ENCODE peak calls at places on chromosomes 6 and 20, in six cellular contexts. I, E, T, F, Y and X are unnamed samples.

GRCh38 chr6:146598785-146599405 is at the start of gene ADGB:
- DNase-seq in E (peak; percentile 89), T (no peak), I (peak; percentile 65), F (peak; percentile 89), Y (peak; percentile 26), X (peak; percentile 55)

GRCh38 chr20:32130352-32130751 is 20.8 kb downstream of the TM9SF4 start:
- DNase-seq in E (no peak), I (no peak), Y (no peak), F (no peak), T (no peak), X (no peak)

GRCh38 chr6:77620290-77620882 is 32.5 kb upstream of the MEI4 start:
- DNase-seq in F (no peak), E (no peak), Y (no peak), T (no peak), I (no peak), X (peak; percentile 14)

GRCh38 chr6:144762450-144762849 is 477.3 kb downstream of the UTRN start:
- DNase-seq in E (no peak), Y (no peak), T (no peak), F (no peak), I (no peak), X (no peak)

GRCh38 chr20:26209171-26209941 is 512.7 kb upstream of the ZNF337 start:
- DNase-seq in T (no peak), E (peak; percentile 55), Y (no peak), I (peak; percentile 21), F (peak; percentile 67), X (no peak)

GRCh38 chr6:10451394-10451793 is 36.5 kb upstream of the TFAP2A start:
- DNase-seq in Y (no peak), I (no peak), T (no peak), F (no peak), E (no peak), X (no peak)

GRCh38 chr6:56511591-56511990 is 131.1 kb downstream of the DST start:
- DNase-seq in T (no peak), I (no peak), E (no peak), F (no peak), Y (no peak), X (no peak)

GRCh38 chr6:158026054-158026900 is 44.6 kb downstream of the SYNJ2 start:
- DNase-seq in T (peak; percentile 23), F (peak; percentile 91), E (peak; percentile 80), I (peak; percentile 88), Y (peak; percentile 85), X (peak; percentile 88)

GRCh38 chr20:47546184-47547033 is 44.7 kb downstream of the NCOA3 start:
- DNase-seq in Y (no peak), I (peak; percentile 45), T (no peak), E (no peak), F (no peak), X (no peak)

GRCh38 chr6:137973201-137973600 is 106.1 kb downstream of the TNFAIP3 start:
- DNase-seq in F (no peak), T (no peak), E (no peak), Y (no peak), I (no peak), X (no peak)

GRCh38 chr6:41538556-41539182 is 7.5 kb upstream of the FOXP4 start:
- DNase-seq in E (no peak), T (no peak), F (no peak), I (peak; percentile 70), Y (no peak), X (peak; percentile 41)

GRCh38 chr20:62272200-62272599 is 30.6 kb upstream of the ADRM1 start:
- DNase-seq in F (no peak), T (no peak), I (no peak), Y (no peak), E (no peak), X (no peak)
- TF ChIP-seq CTCF in F (no peak), T (no peak), I (no peak), Y (no peak), E (peak; percentile 29), X (no peak)

GRCh38 chr6:21588812-21589811 is 4.4 kb upstream of the SOX4 start:
- DNase-seq in F (peak; percentile 97), T (peak; percentile 6), I (peak; percentile 88), E (peak; percentile 98), Y (peak; percentile 94), X (peak; percentile 90)
- TF ChIP-seq POLR2A in F (peak; percentile 6), T (peak; percentile 36), I (no peak), E (no peak), Y (peak; percentile 39), X (peak; percentile 83)

DNA sequence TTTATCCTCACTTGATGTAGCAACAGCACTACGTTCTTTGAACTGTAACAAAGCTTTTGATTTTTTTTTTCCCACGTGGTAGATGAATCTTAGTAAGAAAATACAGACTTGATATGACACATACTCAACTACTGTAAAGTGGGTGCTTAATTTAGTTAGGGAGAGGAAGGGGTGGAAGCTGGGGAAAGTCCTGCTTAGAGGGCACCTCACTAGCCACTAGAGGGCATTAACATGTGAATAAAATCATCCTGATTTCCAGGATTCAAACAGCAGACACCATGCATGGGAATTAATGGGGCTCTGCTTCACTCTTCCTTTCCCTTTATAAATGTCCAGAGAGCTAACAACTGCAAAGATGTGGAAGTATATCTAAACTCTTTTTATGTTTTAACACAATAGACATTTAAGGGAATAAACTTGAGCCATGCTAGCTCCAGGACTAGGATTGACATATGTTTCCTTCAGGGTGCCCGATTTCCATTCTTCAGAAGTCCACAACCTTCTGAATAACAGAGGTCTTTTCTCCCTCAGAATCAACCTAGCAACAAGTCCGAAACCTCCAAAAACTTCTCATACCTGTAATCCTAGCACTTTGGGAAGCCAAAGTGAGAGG is 250.1 kb downstream of the ATXN1 start:
- DNase-seq in I (no peak), Y (no peak), E (no peak), F (no peak), T (no peak), X (peak; percentile 34)
- TF ChIP-seq CTCF in I (peak; percentile 49), Y (peak; percentile 38), E (no peak), F (peak; percentile 59), T (peak; percentile 43), X (peak; percentile 57)

GRCh38 chr6:99520855-99521556 is 5.8 kb upstream of the USP45 start:
- DNase-seq in T (peak; percentile 2), Y (peak; percentile 84), E (peak; percentile 88), I (peak; percentile 94), F (peak; percentile 96), X (peak; percentile 85)
- TF ChIP-seq POLR2A in T (peak; percentile 84), Y (peak; percentile 90), E (peak; percentile 99), I (peak; percentile 83), F (peak; percentile 72), X (peak; percentile 80)

DNA sequence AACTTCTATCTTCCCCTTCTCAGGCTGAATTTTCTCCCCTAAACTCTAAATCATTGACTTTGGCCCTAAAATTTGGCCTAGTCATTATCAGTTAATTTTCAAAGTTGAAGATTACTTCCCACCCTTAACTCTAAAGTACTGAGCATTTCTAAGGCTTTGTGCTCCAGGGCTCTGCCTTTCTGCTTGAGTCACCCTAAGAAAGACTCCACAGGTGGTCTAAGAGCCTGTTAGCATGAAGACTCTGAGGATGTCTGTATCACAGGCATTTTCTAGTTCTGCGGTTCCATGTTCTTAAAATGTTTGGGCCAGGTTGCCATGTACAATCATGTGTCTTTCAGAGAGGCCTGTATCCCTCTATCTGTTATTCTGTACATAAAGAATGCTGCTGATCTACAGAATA is 808.1 kb upstream of the MANEA start:
- DNase-seq in I (no peak), T (no peak), E (no peak), F (no peak), Y (no peak), X (no peak)
- TF ChIP-seq CTCF in I (no peak), T (no peak), E (no peak), F (no peak), Y (no peak), X (no peak)

GRCh38 chr20:36432096-36432495 is 109.2 kb upstream of the MYL9 start:
- DNase-seq in I (no peak), T (no peak), Y (no peak), E (no peak), F (no peak), X (no peak)

GRCh38 chr20:36434383-36434782 is 106.9 kb upstream of the MYL9 start:
- DNase-seq in F (no peak), T (no peak), Y (no peak), E (no peak), I (no peak), X (no peak)

GRCh38 chr20:36439731-36440072 is 101.6 kb upstream of the MYL9 start:
- DNase-seq in T (no peak), F (no peak), Y (no peak), E (no peak), I (no peak), X (no peak)

GRCh38 chr20:36439040-36439730 is 102.1 kb upstream of the MYL9 start:
- DNase-seq in T (no peak), Y (peak; percentile 62), I (peak; percentile 72), E (peak; percentile 96), F (peak; percentile 88), X (peak; percentile 72)

GRCh38 chr20:36435799-36436541 is 105.3 kb upstream of the MYL9 start:
- DNase-seq in T (no peak), F (peak; percentile 92), Y (peak; percentile 74), I (peak; percentile 88), E (peak; percentile 99), X (peak; percentile 86)
- TF ChIP-seq POLR2A in T (no peak), F (no peak), Y (no peak), I (no peak), E (no peak), X (no peak)

DNA sequence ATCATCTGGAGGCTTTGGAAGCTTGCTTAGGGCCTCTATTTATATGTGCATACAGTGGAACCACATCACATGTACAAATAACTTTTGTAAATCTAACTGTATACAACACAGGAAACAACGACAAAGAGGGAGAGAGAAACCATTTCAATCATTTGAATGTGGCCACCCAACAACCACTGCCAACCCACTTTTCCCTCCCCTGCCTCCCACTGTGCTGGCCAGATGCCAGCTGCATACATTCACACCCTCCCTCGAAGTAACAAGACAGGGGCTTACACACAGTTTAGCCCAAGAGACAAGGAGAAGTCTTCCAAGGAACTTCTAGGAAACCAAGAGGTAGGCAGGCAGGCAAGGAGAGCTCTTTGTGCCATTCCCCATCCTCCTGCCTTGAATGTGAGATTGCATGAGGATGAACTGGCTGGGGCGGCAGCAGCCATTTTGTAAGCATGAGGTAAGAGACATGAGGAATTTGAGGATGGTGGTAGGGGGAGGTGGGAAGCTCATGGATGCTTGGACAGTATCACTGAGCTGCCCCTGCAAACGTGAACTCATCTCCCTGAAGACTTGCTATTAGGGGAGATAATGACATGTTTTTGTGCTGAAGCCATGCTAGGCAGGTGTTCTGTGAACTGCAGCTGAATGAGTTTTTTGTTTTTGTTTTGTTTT is 18.2 kb downstream of the BMP7 start:
- DNase-seq in E (no peak), Y (no peak), I (no peak), T (no peak), F (no peak), X (no peak)
- TF ChIP-seq CTCF in E (no peak), Y (no peak), I (no peak), T (no peak), F (no peak), X (no peak)